ENCODE peak calls at places on chromosomes 11 and 22, in four cellular contexts. One of them, this sample, is unnamed.

GRCh38 chr22:28024422-28024888 is 105.4 kb upstream of the PITPNB start:
- DNase-seq in small intestine: no peak
- DNase-seq in mesendoderm: no peak
- DNase-seq in fibroblast of mammary gland: no peak
- DNase-seq in this sample: no peak

GRCh38 chr11:25515576-25515975 is 816.4 kb upstream of the ANO3 start:
- DNase-seq in small intestine: no peak
- DNase-seq in mesendoderm: no peak
- DNase-seq in fibroblast of mammary gland: no peak
- DNase-seq in this sample: no peak

GRCh38 chr22:27242474-27242873 is 559.1 kb downstream of the MN1 start:
- DNase-seq in small intestine: no peak
- DNase-seq in mesendoderm: no peak
- DNase-seq in fibroblast of mammary gland: no peak
- DNase-seq in this sample: no peak

GRCh38 chr11:46669606-46670243 is 30.7 kb downstream of the ARHGAP1 start:
- DNase-seq in small intestine: no peak
- DNase-seq in mesendoderm: peak
- DNase-seq in fibroblast of mammary gland: no peak
- DNase-seq in this sample: no peak

GRCh38 chr11:57798905-57799559 is 37.4 kb downstream of the CTNND1 start:
- DNase-seq in small intestine: peak
- DNase-seq in mesendoderm: peak
- DNase-seq in fibroblast of mammary gland: peak
- DNase-seq in this sample: no peak

GRCh38 chr11:124108158-124108557 is 7.1 kb upstream of the VWA5A start:
- DNase-seq in small intestine: peak
- DNase-seq in mesendoderm: peak
- DNase-seq in fibroblast of mammary gland: peak
- DNase-seq in this sample: peak

GRCh38 chr11:8356731-8357504 is 93.2 kb upstream of the LMO1 start:
- DNase-seq in small intestine: peak
- DNase-seq in mesendoderm: no peak
- DNase-seq in fibroblast of mammary gland: peak
- DNase-seq in this sample: no peak

GRCh38 chr22:39985383-39986045 is 9.2 kb upstream of the FAM83F start:
- DNase-seq in small intestine: peak
- DNase-seq in mesendoderm: no peak
- DNase-seq in fibroblast of mammary gland: no peak
- DNase-seq in this sample: no peak

GRCh38 chr11:55942785-55943392 is 6.7 kb upstream of the OR5I1 start:
- DNase-seq in small intestine: peak
- DNase-seq in mesendoderm: peak
- DNase-seq in fibroblast of mammary gland: peak
- DNase-seq in this sample: peak

GRCh38 chr22:17191163-17191562 is 28.1 kb downstream of the ADA2 start:
- DNase-seq in small intestine: no peak
- DNase-seq in mesendoderm: no peak
- DNase-seq in fibroblast of mammary gland: peak
- DNase-seq in this sample: no peak

GRCh38 chr11:3155691-3156258 is 9.3 kb downstream of the OSBPL5 start:
- DNase-seq in small intestine: no peak
- DNase-seq in mesendoderm: no peak
- DNase-seq in fibroblast of mammary gland: peak
- DNase-seq in this sample: no peak

GRCh38 chr11:3616721-3617460 is 24.9 kb downstream of the ART5 start:
- DNase-seq in small intestine: no peak
- DNase-seq in mesendoderm: no peak
- DNase-seq in fibroblast of mammary gland: no peak
- DNase-seq in this sample: no peak

GRCh38 chr22:48827228-48827810 is 1000.4 kb downstream of the BRD1 start:
- DNase-seq in small intestine: no peak
- DNase-seq in mesendoderm: no peak
- DNase-seq in fibroblast of mammary gland: no peak
- DNase-seq in this sample: no peak

GRCh38 chr11:45684440-45684839 is 19.0 kb upstream of the CHST1 start:
- DNase-seq in small intestine: no peak
- DNase-seq in mesendoderm: no peak
- DNase-seq in fibroblast of mammary gland: no peak
- DNase-seq in this sample: no peak

GRCh38 chr11:46555269-46556054 is 38.4 kb downstream of the AMBRA1 start:
- DNase-seq in small intestine: peak
- DNase-seq in mesendoderm: no peak
- DNase-seq in fibroblast of mammary gland: peak
- DNase-seq in this sample: no peak

GRCh38 chr11:78131956-78132355 is 7.5 kb downstream of the ALG8 start:
- DNase-seq in small intestine: no peak
- DNase-seq in mesendoderm: no peak
- DNase-seq in fibroblast of mammary gland: peak
- DNase-seq in this sample: no peak

GRCh38 chr22:46528121-46528610 is 9.3 kb downstream of the CELSR1 start:
- DNase-seq in small intestine: no peak
- DNase-seq in mesendoderm: peak
- DNase-seq in fibroblast of mammary gland: no peak
- DNase-seq in this sample: peak

GRCh38 chr11:95925011-95925410 is 1.1 kb upstream of the MTMR2 start:
- DNase-seq in small intestine: peak
- DNase-seq in mesendoderm: peak
- DNase-seq in fibroblast of mammary gland: peak
- DNase-seq in this sample: peak

GRCh38 chr11:76824083-76824939 is 36.4 kb upstream of the ACER3 start:
- DNase-seq in small intestine: no peak
- DNase-seq in mesendoderm: no peak
- DNase-seq in fibroblast of mammary gland: peak
- DNase-seq in this sample: peak

This sample was measured in NCI-H460.